ENCODE peak calls at places on chromosomes 7 and 10, in nine cellular contexts. K, R, S, H, I, B, G, V and N are unnamed samples.

GRCh38 chr10:7359954-7360353 is 50.9 kb downstream of the SFMBT2 start:
- DNase-seq in K (no peak), R (no peak), S (no peak), H (no peak), I (no peak), B (no peak), G (no peak), V (no peak), N (no peak)

GRCh38 chr10:525565-526315 is 163.7 kb downstream of the DIP2C start:
- DNase-seq in K (no peak), R (no peak), S (no peak), H (peak), I (no peak), B (peak), G (peak), V (no peak), N (no peak)

GRCh38 chr7:4803397-4804241 is 28.2 kb downstream of the AP5Z1 start:
- DNase-seq in K (peak), R (no peak), S (no peak), H (no peak), I (no peak), B (peak), G (no peak), V (no peak), N (no peak)

GRCh38 chr7:129401968-129402860 is 32.0 kb upstream of the STRIP2 start:
- DNase-seq in K (no peak), R (no peak), S (no peak), H (peak), I (no peak), B (no peak), G (no peak), V (peak), N (no peak)

GRCh38 chr10:5545011-5545410 is 20.2 kb downstream of the CALML3 start:
- DNase-seq in K (no peak), R (no peak), S (no peak), H (no peak), I (peak), B (peak), G (no peak), V (no peak), N (no peak)

GRCh38 chr7:131076032-131076431 is 251.6 kb upstream of the MKLN1 start:
- DNase-seq in K (no peak), R (peak), S (peak), H (peak), I (no peak), B (no peak), G (no peak), V (no peak), N (peak)

GRCh38 chr10:43123361-43124093 is 14.7 kb upstream of the CSGALNACT2 start:
- DNase-seq in K (peak), R (no peak), S (no peak), H (no peak), I (peak), B (no peak), G (no peak), V (no peak), N (no peak)

GRCh38 chr7:134676743-134677142 is 30.1 kb downstream of the BPGM start:
- DNase-seq in K (no peak), R (no peak), S (no peak), H (no peak), I (no peak), B (no peak), G (no peak), V (no peak), N (no peak)

GRCh38 chr7:81299272-81299671 is 380.4 kb upstream of the SEMA3C start:
- DNase-seq in K (no peak), R (peak), S (peak), H (peak), I (no peak), B (no peak), G (no peak), V (no peak), N (peak)

GRCh38 chr7:469591-469961 is 50.1 kb downstream of the PDGFA start:
- DNase-seq in K (no peak), R (no peak), S (no peak), H (no peak), I (no peak), B (peak), G (no peak), V (no peak), N (no peak)

GRCh38 chr10:103682042-103682441 is 173.3 kb downstream of the SH3PXD2A start:
- DNase-seq in K (no peak), R (no peak), S (no peak), H (peak), I (no peak), B (no peak), G (no peak), V (no peak), N (no peak)

GRCh38 chr7:21960922-21961321 is 15.2 kb upstream of the CDCA7L start:
- DNase-seq in K (no peak), R (peak), S (peak), H (peak), I (no peak), B (no peak), G (no peak), V (no peak), N (peak)

GRCh38 chr7:142745783-142746182 is 3.5 kb upstream of the PRSS1 start:
- DNase-seq in K (no peak), R (no peak), S (no peak), H (no peak), I (no peak), B (no peak), G (no peak), V (no peak), N (no peak)

GRCh38 chr7:112937651-112938390 is 147.6 kb upstream of the TMEM168 start:
- DNase-seq in K (no peak), R (peak), S (peak), H (peak), I (no peak), B (no peak), G (no peak), V (no peak), N (peak)

GRCh38 chr10:63236113-63236935 is 103.2 kb downstream of the NRBF2 start:
- DNase-seq in K (no peak), R (peak), S (peak), H (peak), I (no peak), B (no peak), G (no peak), V (peak), N (peak)

GRCh38 chr10:31146496-31147219 is 115.0 kb upstream of the ZNF438 start:
- DNase-seq in K (no peak), R (peak), S (peak), H (peak), I (no peak), B (no peak), G (peak), V (no peak), N (peak)

GRCh38 chr7:65239707-65240352 is 133.8 kb upstream of the ZNF92 start:
- DNase-seq in K (peak), R (peak), S (peak), H (no peak), I (no peak), B (no peak), G (no peak), V (no peak), N (no peak)

GRCh38 chr10:99123851-99124250 is 111.8 kb downstream of the HPSE2 start:
- DNase-seq in K (no peak), R (no peak), S (no peak), H (no peak), I (peak), B (no peak), G (no peak), V (no peak), N (no peak)

GRCh38 chr7:129612112-129613015 is 844 bp downstream of the NRF1 start:
- DNase-seq in K (peak), R (peak), S (peak), H (peak), I (peak), B (peak), G (peak), V (peak), N (peak)

GRCh38 chr10:52959810-52960209 is 187.2 kb upstream of the MBL2 start:
- DNase-seq in K (no peak), R (no peak), S (no peak), H (no peak), I (no peak), B (no peak), G (no peak), V (no peak), N (no peak)

GRCh38 chr7:116030626-116031276 is at the start of gene TFEC:
- DNase-seq in K (no peak), R (peak), S (peak), H (peak), I (no peak), B (no peak), G (no peak), V (no peak), N (peak)

GRCh38 chr10:117175901-117176534 is 21.3 kb upstream of the KCNK18 start:
- DNase-seq in K (peak), R (peak), S (peak), H (peak), I (no peak), B (no peak), G (peak), V (peak), N (peak)

GRCh38 chr10:92087750-92088395 is 164.3 kb downstream of the BTAF1 start:
- DNase-seq in K (peak), R (peak), S (peak), H (peak), I (no peak), B (no peak), G (peak), V (peak), N (peak)

GRCh38 chr7:101739757-101740398 is 77.5 kb upstream of the CUX1 start:
- DNase-seq in K (no peak), R (no peak), S (no peak), H (no peak), I (no peak), B (no peak), G (no peak), V (peak), N (no peak)

GRCh38 chr10:97519342-97519741 is 20.6 kb downstream of the UBTD1 start:
- DNase-seq in K (no peak), R (no peak), S (no peak), H (peak), I (no peak), B (no peak), G (no peak), V (no peak), N (no peak)

GRCh38 chr10:119595715-119596515 is 849 bp downstream of the TIAL1 start:
- DNase-seq in K (peak), R (peak), S (peak), H (peak), I (peak), B (no peak), G (peak), V (peak), N (peak)

GRCh38 chr7:121076350-121077164 is 88.0 kb downstream of the CPED1 start:
- DNase-seq in K (no peak), R (peak), S (peak), H (peak), I (no peak), B (no peak), G (no peak), V (no peak), N (peak)

GRCh38 chr10:102396751-102397151 is 1.2 kb downstream of the NFKB2 start:
- DNase-seq in K (no peak), R (no peak), S (no peak), H (no peak), I (no peak), B (no peak), G (no peak), V (no peak), N (no peak)
- TF ChIP-seq CTCF in K (no peak), R (no peak), S (no peak), H (no peak), I (no peak), B (no peak), G (no peak), V (no peak), N (no peak)

GRCh38 chr7:92528958-92529264 is 316 bp downstream of the RBM48 start:
- DNase-seq in K (no peak), R (no peak), S (no peak), H (no peak), I (no peak), B (no peak), G (no peak), V (no peak), N (no peak)

GRCh38 chr7:92523110-92523509 is 5.2 kb downstream of the PEX1 start:
- DNase-seq in K (no peak), R (no peak), S (no peak), H (no peak), I (no peak), B (no peak), G (no peak), V (no peak), N (no peak)

GRCh38 chr7:92527300-92528187 is 776 bp downstream of the PEX1 start:
- DNase-seq in K (peak), R (peak), S (peak), H (peak), I (no peak), B (no peak), G (no peak), V (peak), N (peak)

DNA sequence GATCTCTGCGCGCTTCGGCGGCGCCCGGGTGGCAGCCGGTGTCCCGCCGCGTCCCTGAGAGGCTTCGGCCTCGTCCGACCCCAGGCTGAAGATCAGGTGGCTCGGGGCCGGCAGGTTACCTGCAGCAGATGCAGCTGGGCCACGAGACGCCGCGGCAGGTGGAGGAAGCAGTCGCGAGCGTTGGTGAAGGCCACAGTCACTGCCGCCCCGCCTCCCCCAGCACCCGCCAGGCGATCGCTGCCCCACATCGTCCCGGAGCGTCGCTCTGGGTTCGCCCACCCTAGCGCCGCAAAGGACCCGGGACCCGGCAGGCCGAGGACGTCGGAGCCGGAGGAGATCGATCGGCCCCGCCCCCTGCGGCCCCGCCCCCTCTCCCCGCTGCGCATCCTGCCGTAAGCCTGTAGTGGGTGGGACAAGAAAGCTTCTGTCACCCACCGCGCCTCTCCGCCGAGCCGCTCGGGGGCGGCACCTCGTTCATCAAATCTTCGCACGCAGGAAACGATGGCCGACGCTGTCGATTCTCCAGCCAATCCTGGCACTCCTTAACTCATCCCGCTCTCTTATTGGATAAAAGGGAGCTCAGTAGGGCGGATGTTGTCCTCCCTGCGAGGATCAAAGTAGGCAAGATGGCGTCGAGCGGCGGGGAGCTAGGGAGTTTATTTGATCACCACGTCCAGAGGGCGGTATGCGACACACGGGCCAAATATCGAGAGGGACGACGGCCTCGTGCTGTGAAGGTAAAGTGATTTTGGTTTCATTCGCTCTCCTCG is at the start of the genes PEX1 and RBM48:
- DNase-seq in K (peak), R (peak), S (peak), H (peak), I (peak), B (peak), G (peak), V (peak), N (peak)
- TF ChIP-seq CTCF in K (no peak), R (peak), S (peak), H (no peak), I (no peak), B (peak), G (peak), V (peak), N (peak)

GRCh38 chr10:131921191-131921590 is 20.4 kb downstream of the PPP2R2D start:
- DNase-seq in K (peak), R (no peak), S (no peak), H (no peak), I (no peak), B (no peak), G (no peak), V (peak), N (no peak)

GRCh38 chr10:131926253-131926652 is 25.4 kb downstream of the PPP2R2D start:
- DNase-seq in K (no peak), R (no peak), S (no peak), H (no peak), I (no peak), B (no peak), G (no peak), V (no peak), N (no peak)

GRCh38 chr10:131920693-131921092 is 19.9 kb downstream of the PPP2R2D start:
- DNase-seq in K (no peak), R (no peak), S (no peak), H (no peak), I (no peak), B (no peak), G (no peak), V (no peak), N (no peak)

GRCh38 chr10:131924982-131925649 is 24.3 kb downstream of the PPP2R2D start:
- DNase-seq in K (no peak), R (no peak), S (no peak), H (no peak), I (no peak), B (no peak), G (no peak), V (no peak), N (no peak)

GRCh38 chr10:131923059-131923756 is 22.4 kb downstream of the PPP2R2D start:
- DNase-seq in K (no peak), R (no peak), S (no peak), H (no peak), I (no peak), B (no peak), G (no peak), V (no peak), N (no peak)
- TF ChIP-seq CTCF in K (no peak), R (no peak), S (no peak), H (no peak), I (no peak), B (no peak), G (no peak), V (no peak), N (no peak)

GRCh38 chr10:101629781-101630419 is 41.8 kb downstream of the DPCD start:
- DNase-seq in K (no peak), R (no peak), S (no peak), H (no peak), I (peak), B (peak), G (peak), V (no peak), N (no peak)

GRCh38 chr10:101630420-101630920 is 42.3 kb downstream of the DPCD start:
- DNase-seq in K (peak), R (no peak), S (no peak), H (no peak), I (no peak), B (peak), G (no peak), V (no peak), N (no peak)

DNA sequence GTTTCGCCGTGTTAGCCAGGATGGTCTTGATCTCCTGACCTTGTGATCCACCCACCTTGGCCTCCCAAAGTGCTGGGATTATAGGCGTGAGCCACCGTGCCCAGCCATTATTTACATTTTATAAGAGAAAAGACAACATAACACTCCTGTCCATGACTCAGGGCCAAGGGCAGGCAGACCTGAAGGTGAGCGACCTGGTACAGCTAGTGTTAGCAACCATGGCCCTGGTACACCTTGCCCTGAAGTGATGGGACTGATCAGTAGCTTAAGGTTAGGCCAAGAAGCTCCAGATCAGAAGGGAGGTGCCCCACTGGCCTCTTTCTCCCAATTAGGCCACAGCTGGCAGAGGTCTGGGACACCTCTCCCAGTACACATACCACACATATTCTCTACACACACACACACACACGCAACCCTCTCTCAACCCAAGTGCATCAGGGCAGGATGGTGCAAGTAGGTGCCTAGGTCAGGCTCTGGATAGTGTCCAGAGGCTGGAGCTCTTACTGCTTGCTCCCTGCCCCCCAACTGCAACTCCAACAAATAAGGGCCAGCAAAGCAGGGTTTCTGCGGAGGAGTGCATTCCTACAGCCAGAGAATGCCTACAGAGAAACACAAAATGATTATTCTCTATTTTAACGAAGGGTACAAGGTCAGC is 43.8 kb downstream of the DPCD start:
- DNase-seq in K (no peak), R (peak), S (no peak), H (no peak), I (no peak), B (peak), G (no peak), V (no peak), N (no peak)
- TF ChIP-seq CTCF in K (no peak), R (no peak), S (no peak), H (no peak), I (no peak), B (no peak), G (no peak), V (no peak), N (no peak)

DNA sequence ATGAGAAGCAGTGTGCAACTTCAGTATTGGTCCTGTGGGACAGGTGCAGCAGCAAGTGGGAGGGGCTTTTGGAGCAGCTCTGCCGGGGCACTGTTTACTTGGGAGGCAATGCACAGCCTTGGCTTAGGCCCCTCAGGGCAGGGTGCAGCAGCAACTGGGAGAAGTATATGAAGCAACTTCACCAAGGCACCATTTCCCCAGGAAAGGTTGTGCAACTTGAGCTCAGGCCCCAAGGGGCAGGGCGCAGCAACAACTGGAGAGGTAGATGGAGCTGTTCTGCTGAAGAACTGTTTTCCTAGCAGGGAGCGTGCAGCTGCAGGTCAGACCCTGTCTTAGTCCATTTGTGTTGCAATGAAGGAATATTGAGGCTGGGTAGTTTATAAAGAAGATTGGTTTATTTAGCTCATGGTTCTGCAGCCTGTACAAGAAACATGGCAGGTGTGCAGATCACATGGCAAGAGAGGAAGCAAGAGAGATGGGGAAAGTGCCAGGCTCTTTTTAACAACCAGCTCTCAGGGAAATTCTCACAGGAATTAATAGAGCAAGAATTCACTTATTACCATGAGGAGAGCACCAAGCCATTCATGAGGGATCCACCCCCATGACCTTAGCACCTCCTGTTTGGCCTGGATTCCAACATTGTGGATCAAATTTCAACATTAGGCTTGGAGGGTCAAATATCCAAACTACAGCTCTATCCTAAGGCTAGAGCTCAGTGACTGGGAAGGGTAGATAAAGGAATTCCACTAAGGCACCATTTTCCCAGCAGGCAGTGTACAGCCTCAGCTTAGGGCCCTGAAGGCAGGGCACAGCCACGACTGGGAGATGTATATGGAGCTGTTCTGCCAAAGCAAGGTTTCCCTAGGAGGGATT is 10.9 kb downstream of the GPR141 start:
- DNase-seq in K (no peak), R (no peak), S (no peak), H (no peak), I (no peak), B (no peak), G (no peak), V (no peak), N (no peak)
- TF ChIP-seq CTCF in K (no peak), R (no peak), S (no peak), H (no peak), I (no peak), B (no peak), G (no peak), V (no peak), N (no peak)

GRCh38 chr7:50801907-50802306 is 19.2 kb upstream of the GRB10 start:
- DNase-seq in K (no peak), R (no peak), S (no peak), H (no peak), I (peak), B (no peak), G (no peak), V (no peak), N (no peak)
- TF ChIP-seq CTCF in K (no peak), R (no peak), S (no peak), H (peak), I (no peak), B (peak), G (no peak), V (no peak), N (peak)